ENCODE peak calls at places on chromosomes 16 and 17, in nine cellular contexts. V is NCI-H2029 treated with DMSO at 0.1 percent for 48 hours; A is KG1; H is stimulated activated CD4-positive, alpha-beta T cell treated with anti-CD3 and anti-CD28 coated beads, Interleukin-1b, Interleukin-23, amount 100 ng/mL, for 24 hours; U is cardiac fibroblast; G is activated CD8-positive, alpha-beta T cell treated with anti-CD3 and anti-CD28 coated beads, Interleukin-2, amount 10 ng/mL, durations not matched to agents 7 days and 5 days; B is stromal cell of bone marrow; O is IMR-90; P is activated CD4-positive, CD25-positive, alpha-beta regulatory T cell. X is an unnamed sample.

GRCh38 chr16:89172171-89172900 is 788 bp downstream of the CDH15 start:
- DNase-seq in V (no peak), A (no peak), H (no peak), U (no peak), G (no peak), B (no peak), O (no peak), P (no peak), X (peak; percentile 82)

GRCh38 chr17:32275060-32276042 is 9.7 kb downstream of the RHBDL3 start:
- DNase-seq in V (no peak), A (no peak), H (no peak), U (peak; percentile 92), G (no peak), B (peak; percentile 58), O (peak; percentile 90), P (no peak), X (peak; percentile 89)

GRCh38 chr17:45296833-45297124 is 20.0 kb downstream of the MAP3K14 start:
- DNase-seq in V (peak; percentile 54), A (no peak), H (no peak), U (no peak), G (no peak), B (no peak), O (no peak), P (no peak), X (no peak)

GRCh38 chr16:3465911-3466584 is 22.6 kb downstream of the NAA60 start:
- DNase-seq in V (no peak), A (no peak), H (no peak), U (no peak), G (no peak), B (no peak), O (no peak), P (no peak), X (no peak)

GRCh38 chr16:67969286-67970039 is 1.0 kb upstream of the SLC12A4 start:
- DNase-seq in V (no peak), A (no peak), H (no peak), U (no peak), G (no peak), B (no peak), O (no peak), P (no peak), X (no peak)

GRCh38 chr17:52287611-52288010 is 129.1 kb upstream of the CA10 start:
- DNase-seq in V (no peak), A (no peak), H (no peak), U (no peak), G (no peak), B (no peak), O (no peak), P (no peak), X (no peak)

GRCh38 chr17:82921426-82921825 is 81.6 kb upstream of the ZNF750 start:
- DNase-seq in V (no peak), A (no peak), H (no peak), U (no peak), G (no peak), B (no peak), O (no peak), P (no peak), X (no peak)

GRCh38 chr17:3792481-3792880 is 8.5 kb downstream of the ITGAE start:
- DNase-seq in V (no peak), A (no peak), H (no peak), U (no peak), G (no peak), B (no peak), O (no peak), P (no peak), X (no peak)

GRCh38 chr16:78684040-78684611 is 584.7 kb downstream of the WWOX start:
- DNase-seq in V (no peak), A (no peak), H (no peak), U (peak; percentile 89), G (no peak), B (peak; percentile 95), O (peak; percentile 43), P (no peak), X (peak; percentile 98)

GRCh38 chr17:33106525-33107162 is 115.0 kb downstream of the SPACA3 start:
- DNase-seq in V (no peak), A (no peak), H (no peak), U (no peak), G (no peak), B (no peak), O (no peak), P (no peak), X (no peak)

GRCh38 chr17:8072727-8073461 is 14.6 kb downstream of the ALOX12B start:
- DNase-seq in V (no peak), A (no peak), H (no peak), U (no peak), G (peak; percentile 47), B (no peak), O (no peak), P (no peak), X (no peak)

GRCh38 chr17:67386965-67387551 is 10.0 kb downstream of the PITPNC1 start:
- DNase-seq in V (peak; percentile 43), A (no peak), H (peak; percentile 67), U (peak; percentile 72), G (peak; percentile 72), B (no peak), O (peak; percentile 55), P (peak; percentile 19), X (peak; percentile 56)

GRCh38 chr16:75311383-75311938 is 60.0 kb upstream of the BCAR1 start:
- DNase-seq in V (no peak), A (no peak), H (no peak), U (peak; percentile 52), G (no peak), B (peak; percentile 26), O (peak; percentile 36), P (no peak), X (no peak)

GRCh38 chr16:2282866-2283555 is 15.1 kb upstream of the RNPS1 start:
- DNase-seq in V (no peak), A (no peak), H (no peak), U (no peak), G (no peak), B (no peak), O (no peak), P (no peak), X (no peak)

GRCh38 chr16:70490261-70490660 is 33.1 kb downstream of the COG4 start:
- DNase-seq in V (no peak), A (no peak), H (no peak), U (no peak), G (no peak), B (no peak), O (peak; percentile 15), P (no peak), X (peak; percentile 46)